ENCODE peak calls at places on chromosomes 13 and 19, in eight cellular contexts. E is Peyer's patch, L is astrocyte of the spinal cord, T is thoracic aorta, Y is lower lobe of right lung, I is osteocyte, F is Calu3, Z is upper lobe of left lung. W is an unnamed sample.

GRCh38 chr13:39971526-39971925 is 316.1 kb downstream of the COG6 start:
- DNase-seq in E (no peak), L (no peak), T (no peak), Y (no peak), I (no peak), F (no peak), Z (no peak), W (no peak)

GRCh38 chr19:49362048-49362925 is at the start of gene TEAD2:
- DNase-seq in E (peak), L (peak), T (no peak), Y (peak), I (peak), F (peak), Z (peak), W (peak)

GRCh38 chr19:6460099-6460884 is 700 bp upstream of the SLC25A23 start:
- DNase-seq in E (peak), L (peak), T (peak), Y (peak), I (peak), F (peak), Z (peak), W (peak)

GRCh38 chr19:31349160-31349881 is at the start of gene TSHZ3:
- DNase-seq in E (peak), L (peak), T (no peak), Y (peak), I (peak), F (no peak), Z (peak), W (peak)

GRCh38 chr13:50636007-50636704 is 207.3 kb downstream of the DLEU7 start:
- DNase-seq in E (no peak), L (no peak), T (no peak), Y (no peak), I (no peak), F (no peak), Z (no peak), W (no peak)

GRCh38 chr13:85140192-85140591 is 659.0 kb downstream of the SLITRK6 start:
- DNase-seq in E (no peak), L (no peak), T (no peak), Y (no peak), I (no peak), F (no peak), Z (no peak), W (no peak)

GRCh38 chr19:11127905-11128304 is 27.7 kb downstream of the SPC24 start:
- DNase-seq in E (no peak), L (no peak), T (no peak), Y (no peak), I (no peak), F (no peak), Z (no peak), W (no peak)

GRCh38 chr19:56566904-56567273 is 379 bp upstream of the ZNF470 start:
- DNase-seq in E (no peak), L (no peak), T (peak), Y (peak), I (no peak), F (peak), Z (peak), W (peak)

GRCh38 chr19:54325194-54325621 is 12.2 kb upstream of the LILRA5 start:
- DNase-seq in E (no peak), L (peak), T (no peak), Y (no peak), I (no peak), F (peak), Z (no peak), W (no peak)

GRCh38 chr13:92196566-92197256 is 798.3 kb downstream of the GPC5 start:
- DNase-seq in E (no peak), L (peak), T (no peak), Y (no peak), I (no peak), F (no peak), Z (no peak), W (no peak)

GRCh38 chr13:43346427-43346826 is 323.0 kb downstream of the DNAJC15 start:
- DNase-seq in E (no peak), L (no peak), T (no peak), Y (no peak), I (no peak), F (no peak), Z (no peak), W (no peak)

GRCh38 chr13:111202149-111202548 is 87.0 kb downstream of the ARHGEF7 start:
- DNase-seq in E (no peak), L (no peak), T (no peak), Y (no peak), I (no peak), F (no peak), Z (no peak), W (no peak)

GRCh38 chr13:105255472-105255871 is 1280.0 kb downstream of the EFNB2 start:
- DNase-seq in E (no peak), L (no peak), T (no peak), Y (no peak), I (no peak), F (no peak), Z (no peak), W (no peak)

GRCh38 chr13:21579754-21580316 is 24.1 kb downstream of the MICU2 start:
- DNase-seq in E (no peak), L (no peak), T (no peak), Y (no peak), I (no peak), F (no peak), Z (no peak), W (no peak)

GRCh38 chr13:107851670-107852460 is 363.5 kb downstream of the LIG4 start:
- DNase-seq in E (no peak), L (no peak), T (no peak), Y (no peak), I (no peak), F (no peak), Z (no peak), W (no peak)

GRCh38 chr13:26474286-26474685 is 83.2 kb upstream of the WASF3 start:
- DNase-seq in E (peak), L (no peak), T (no peak), Y (no peak), I (peak), F (no peak), Z (no peak), W (no peak)
- TF ChIP-seq CTCF in E (no peak), L (no peak), T (no peak), Y (no peak), I (no peak), F (no peak), Z (no peak), W (no peak)

DNA sequence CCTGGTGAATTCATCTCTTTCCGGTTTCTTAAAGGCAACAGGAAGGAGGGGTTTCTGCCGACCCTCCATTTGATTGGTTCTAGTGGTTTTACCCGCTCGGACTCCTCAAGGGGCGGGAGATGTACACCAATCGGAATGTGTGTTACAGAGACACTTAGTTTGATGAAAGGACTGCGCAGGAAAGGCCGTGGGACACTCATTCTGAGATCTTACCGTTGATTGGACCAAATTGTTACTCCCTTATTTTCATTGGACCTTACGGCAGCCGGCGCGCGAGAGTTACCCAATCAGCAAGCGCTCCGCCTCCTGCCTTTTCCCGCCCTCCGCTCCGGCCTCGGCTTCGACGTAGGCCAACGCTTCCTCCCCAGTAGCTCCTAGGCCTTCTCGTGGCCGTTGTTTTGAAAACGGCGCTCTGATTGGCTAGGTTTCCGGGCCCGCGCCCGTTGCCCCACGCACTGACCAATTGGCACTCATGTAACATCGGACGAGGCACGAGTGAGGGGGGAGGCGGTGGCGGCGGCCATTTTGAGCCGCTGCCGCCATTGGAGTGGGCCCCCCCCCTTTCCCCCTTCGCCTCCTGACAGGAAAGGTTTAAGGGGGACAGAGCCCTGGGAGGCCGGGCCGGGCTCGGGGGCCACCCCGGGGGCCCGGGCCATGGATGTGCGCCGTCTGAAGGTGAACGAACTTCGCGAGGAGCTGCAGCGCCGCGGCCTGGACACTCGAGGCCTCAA is at the start of gene HNRNPUL1:
- DNase-seq in E (peak), L (peak), T (peak), Y (peak), I (peak), F (peak), Z (peak), W (peak)
- TF ChIP-seq CTCF in E (peak), L (peak), T (peak), Y (peak), I (peak), F (no peak), Z (peak), W (no peak)

DNA sequence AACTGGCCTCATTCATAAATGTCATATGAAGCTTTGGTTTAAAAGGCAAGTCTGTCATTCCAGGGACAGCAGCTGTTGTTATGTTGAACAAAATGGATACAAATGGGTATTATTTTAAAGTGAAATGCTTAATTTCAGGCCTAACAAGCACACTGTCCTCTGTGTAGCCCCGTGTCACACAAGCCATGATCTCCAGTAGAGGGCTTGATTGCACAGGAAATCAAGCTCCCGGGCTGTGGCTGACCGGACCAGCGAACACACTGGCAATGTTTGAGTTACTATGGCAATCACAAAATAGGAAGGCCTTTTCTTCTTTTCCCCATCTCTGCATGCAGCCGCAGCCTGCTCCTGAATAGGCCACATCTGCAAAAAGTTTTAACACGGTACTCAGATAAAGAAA is 64.0 kb upstream of the GSX1 start:
- DNase-seq in E (no peak), L (no peak), T (no peak), Y (no peak), I (no peak), F (no peak), Z (no peak), W (no peak)
- TF ChIP-seq CTCF in E (no peak), L (no peak), T (no peak), Y (no peak), I (no peak), F (no peak), Z (no peak), W (no peak)

GRCh38 chr19:18419195-18419698 is at the start of gene SSBP4:
- DNase-seq in E (peak), L (peak), T (no peak), Y (peak), I (peak), F (peak), Z (peak), W (peak)
- TF ChIP-seq CTCF in E (peak), L (no peak), T (no peak), Y (peak), I (peak), F (no peak), Z (peak), W (peak)

GRCh38 chr13:31234729-31235128 is 35.0 kb downstream of the B3GLCT start:
- DNase-seq in E (no peak), L (no peak), T (no peak), Y (no peak), I (no peak), F (no peak), Z (no peak), W (no peak)
- TF ChIP-seq CTCF in E (no peak), L (peak), T (no peak), Y (no peak), I (peak), F (peak), Z (peak), W (peak)

DNA sequence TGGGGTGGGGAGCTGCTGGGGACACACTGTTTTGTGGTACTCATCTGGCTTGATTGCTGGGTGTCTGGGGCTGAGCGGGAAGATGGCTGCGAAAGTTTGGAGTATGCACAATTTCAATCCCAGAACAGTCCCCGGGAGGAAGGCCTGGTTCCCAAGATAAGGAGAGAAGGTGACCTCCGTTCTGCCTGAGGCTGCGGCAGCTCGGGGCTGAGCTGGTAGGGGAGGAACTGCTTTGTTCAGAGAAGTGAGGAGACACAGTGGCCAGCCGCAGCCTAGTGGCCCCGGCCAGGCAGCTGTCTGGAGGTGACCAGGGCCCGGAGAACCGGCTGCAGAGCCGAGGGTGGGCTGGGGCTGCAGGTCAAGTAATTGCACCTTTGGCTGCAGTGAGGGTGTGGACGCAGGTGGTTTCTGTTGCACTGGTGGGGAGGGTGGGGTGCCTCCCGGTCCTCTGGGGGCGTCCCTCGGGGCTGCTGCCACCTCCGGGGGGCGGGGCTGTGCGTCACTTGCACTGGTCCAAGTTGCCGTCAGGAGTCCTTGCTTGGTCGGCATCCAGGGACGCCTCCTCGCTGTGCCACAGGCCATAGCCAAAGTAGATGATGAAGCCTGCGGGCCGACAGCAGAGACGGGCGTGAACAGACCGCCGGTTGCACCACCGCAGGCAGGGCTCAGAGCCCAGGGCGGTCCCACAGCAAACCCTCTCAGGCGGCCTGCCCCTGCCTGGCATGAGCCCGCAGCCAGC is 81.3 kb downstream of the SLC7A1 start:
- DNase-seq in E (no peak), L (no peak), T (no peak), Y (no peak), I (no peak), F (no peak), Z (no peak), W (no peak)
- TF ChIP-seq CTCF in E (no peak), L (no peak), T (no peak), Y (no peak), I (no peak), F (no peak), Z (no peak), W (no peak)

GRCh38 chr13:58300974-58301681 is 669.6 kb downstream of the PCDH17 start:
- DNase-seq in E (no peak), L (no peak), T (no peak), Y (no peak), I (no peak), F (no peak), Z (no peak), W (no peak)
- TF ChIP-seq CTCF in E (no peak), L (no peak), T (no peak), Y (no peak), I (no peak), F (no peak), Z (no peak), W (no peak)

DNA sequence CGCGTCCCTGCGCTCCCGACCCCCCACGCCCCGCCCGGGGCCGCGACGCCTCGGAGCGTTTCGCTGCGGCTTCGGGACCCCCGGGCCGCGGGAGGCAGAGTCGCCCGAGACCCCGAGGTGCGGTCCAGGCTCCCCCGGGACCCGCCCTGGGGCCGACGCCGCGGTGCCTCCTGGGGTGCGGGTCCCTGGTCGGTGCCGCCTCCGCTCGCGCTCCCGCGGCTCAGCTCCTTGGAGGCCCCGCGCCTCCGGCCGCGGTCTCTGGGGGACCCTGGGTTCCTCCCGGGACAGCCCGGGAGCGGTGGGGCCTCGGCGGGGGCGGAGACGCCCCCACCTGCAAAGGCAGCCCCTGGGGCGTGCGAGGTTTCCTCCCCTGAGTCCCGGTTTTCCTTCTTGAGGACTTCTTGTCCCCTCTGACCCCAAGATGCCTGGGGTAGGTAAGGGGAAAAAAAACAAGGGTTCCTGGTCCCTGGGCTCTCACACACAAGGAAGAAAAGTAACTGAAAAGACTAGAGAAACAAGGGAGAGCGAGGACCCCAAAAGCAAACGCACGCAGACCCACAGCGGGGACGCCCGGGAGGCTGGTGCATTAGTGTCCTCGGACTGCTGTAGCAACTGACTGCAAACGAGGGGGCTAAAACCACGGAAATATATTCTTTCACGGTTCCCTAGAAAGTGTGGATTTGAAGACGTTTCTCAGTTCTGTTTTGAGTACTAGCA is 741 bp downstream of the ZNF555 start:
- DNase-seq in E (no peak), L (no peak), T (no peak), Y (no peak), I (no peak), F (no peak), Z (no peak), W (peak)
- TF ChIP-seq CTCF in E (no peak), L (no peak), T (no peak), Y (no peak), I (no peak), F (no peak), Z (no peak), W (no peak)

DNA sequence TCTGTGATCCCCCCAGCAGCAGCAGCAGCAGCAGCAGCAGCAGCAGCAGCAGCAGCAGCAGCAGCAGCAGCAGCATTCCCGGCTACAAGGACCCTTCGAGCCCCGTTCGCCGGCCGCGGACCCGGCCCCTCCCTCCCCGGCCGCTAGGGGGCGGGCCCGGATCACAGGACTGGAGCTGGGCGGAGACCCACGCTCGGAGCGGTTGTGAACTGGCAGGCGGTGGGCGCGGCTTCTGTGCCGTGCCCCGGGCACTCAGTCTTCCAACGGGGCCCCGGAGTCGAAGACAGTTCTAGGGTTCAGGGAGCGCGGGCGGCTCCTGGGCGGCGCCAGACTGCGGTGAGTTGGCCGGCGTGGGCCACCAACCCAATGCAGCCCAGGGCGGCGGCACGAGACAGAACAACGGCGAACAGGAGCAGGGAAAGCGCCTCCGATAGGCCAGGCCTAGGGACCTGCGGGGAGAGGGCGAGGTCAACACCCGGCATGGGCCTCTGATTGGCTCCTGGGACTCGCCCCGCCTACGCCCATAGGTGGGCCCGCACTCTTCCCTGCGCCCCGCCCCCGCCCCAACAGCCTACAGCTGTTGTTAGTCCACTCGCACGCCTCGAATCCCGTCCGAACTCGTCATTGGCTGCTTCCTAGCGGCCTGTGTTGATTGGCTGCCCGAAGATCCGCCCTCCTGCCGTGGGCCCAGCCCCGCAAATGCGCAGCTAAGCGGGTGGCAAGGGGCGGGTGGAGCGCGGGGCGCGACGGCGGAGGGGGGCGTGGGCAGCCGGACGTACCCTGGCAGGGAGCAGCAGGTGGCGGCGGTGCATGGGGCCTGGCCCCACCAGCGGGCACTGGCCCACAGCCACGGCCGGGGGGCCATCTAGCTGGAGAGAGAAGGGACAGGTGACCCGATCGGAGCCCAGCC is 1.4 kb upstream of the SIX5 start:
- DNase-seq in E (peak), L (peak), T (peak), Y (peak), I (peak), F (peak), Z (peak), W (peak)
- TF ChIP-seq CTCF in E (peak), L (peak), T (peak), Y (peak), I (peak), F (peak), Z (peak), W (peak)

W was measured in left ventricle myocardium inferior.